ENCODE peak calls at places on chromosome 19, in four cellular contexts. V is Peyer's patch, Q is HS-27A, L is mesothelial cell of epicardium. Z is an unnamed sample.

GRCh38 chr19:49811328-49811727 is 1.8 kb downstream of the FUZ start:
- DNase-seq in V (no peak), Q (no peak), L (no peak), Z (no peak)

GRCh38 chr19:54453921-54454780 is 5.2 kb downstream of the LENG8 start:
- DNase-seq in V (no peak), Q (no peak), L (no peak), Z (no peak)

GRCh38 chr19:1312732-1313694 is 27.3 kb downstream of the EFNA2 start:
- DNase-seq in V (no peak), Q (peak), L (no peak), Z (no peak)

GRCh38 chr19:18738961-18739690 is 52.0 kb downstream of the COMP start:
- DNase-seq in V (no peak), Q (no peak), L (no peak), Z (no peak)

GRCh38 chr19:485583-486236 is 10.6 kb upstream of the MADCAM1 start:
- DNase-seq in V (peak), Q (no peak), L (no peak), Z (no peak)

GRCh38 chr19:46014534-46014933 is 8.3 kb downstream of the PGLYRP1 start:
- DNase-seq in V (no peak), Q (no peak), L (no peak), Z (no peak)

GRCh38 chr19:41927810-41928192 is 448 bp downstream of the ERFL start:
- DNase-seq in V (peak), Q (no peak), L (no peak), Z (no peak)

GRCh38 chr19:52691737-52692136 is 43.1 kb downstream of the ZNF611 start:
- DNase-seq in V (no peak), Q (no peak), L (no peak), Z (no peak)

GRCh38 chr19:44753932-44754742 is 5.6 kb downstream of the BCL3 start:
- DNase-seq in V (peak), Q (peak), L (no peak), Z (no peak)

GRCh38 chr19:35754365-35755139 is 2.3 kb downstream of the HSPB6 start:
- DNase-seq in V (no peak), Q (no peak), L (no peak), Z (no peak)

GRCh38 chr19:39110263-39110967 is 15.2 kb upstream of the PAK4 start:
- DNase-seq in V (peak), Q (peak), L (peak), Z (peak)

Z was measured in NCI-H1048.